ENCODE peak calls at places on chromosomes 3 and 15, in five cellular contexts. S is A549, E is right atrium auricular region, O is IMR-90, F is left ventricle myocardium inferior. G is an unnamed sample.

GRCh38 chr15:93500155-93500554 is 411.1 kb upstream of the RGMA start:
- DNase-seq in F (no peak), O (no peak), E (no peak), S (no peak), G (no peak)

GRCh38 chr15:38714309-38715072 is 149.9 kb upstream of the RASGRP1 start:
- DNase-seq in O (peak; percentile 96), F (no peak), E (no peak), S (no peak), G (no peak)

GRCh38 chr15:96242761-96243160 is 87.7 kb upstream of the NR2F2 start:
- DNase-seq in O (no peak), S (no peak), E (no peak), F (no peak), G (no peak)

GRCh38 chr15:40274350-40275274 is 8.3 kb downstream of the ANKRD63 start:
- DNase-seq in S (peak; percentile 78), E (peak; percentile 83), F (peak; percentile 71), O (peak; percentile 78), G (no peak)

GRCh38 chr3:179768080-179768479 is 115.2 kb downstream of the USP13 start:
- DNase-seq in F (no peak), O (peak; percentile 70), E (no peak), S (peak; percentile 22), G (peak; percentile 35)

GRCh38 chr15:73965730-73966103 is 26.4 kb downstream of the STOML1 start:
- DNase-seq in F (no peak), S (no peak), O (peak; percentile 70), E (no peak), G (no peak)

GRCh38 chr3:194671511-194671899 is 486 bp downstream of the LSG1 start:
- DNase-seq in F (no peak), E (no peak), O (peak; percentile 52), S (peak; percentile 42), G (no peak)

GRCh38 chr3:124582196-124582595 is 148.1 kb upstream of the UMPS start:
- DNase-seq in S (no peak), O (no peak), F (no peak), E (no peak), G (no peak)

GRCh38 chr15:71682051-71682450 is 128.3 kb upstream of the NR2E3 start:
- DNase-seq in E (no peak), O (no peak), F (no peak), S (no peak), G (no peak)

GRCh38 chr3:185317674-185318073 is 45.3 kb upstream of the MAP3K13 start:
- DNase-seq in O (no peak), E (no peak), S (peak; percentile 46), F (no peak), G (no peak)

GRCh38 chr3:78645628-78646310 is 1122.0 kb downstream of the ROBO1 start:
- DNase-seq in F (no peak), E (no peak), O (peak; percentile 81), S (peak; percentile 79), G (peak; percentile 71)

GRCh38 chr15:71316911-71317310 is 201.6 kb downstream of the THSD4 start:
- DNase-seq in E (no peak), S (no peak), F (no peak), O (peak; percentile 73), G (no peak)

GRCh38 chr15:56532766-56533455 is 68.0 kb upstream of the MNS1 start:
- DNase-seq in E (no peak), S (no peak), O (no peak), F (no peak), G (no peak)

GRCh38 chr3:52204337-52205073 is 6.5 kb downstream of the ALAS1 start:
- DNase-seq in S (no peak), O (peak; percentile 18), F (no peak), E (no peak), G (no peak)

DNA sequence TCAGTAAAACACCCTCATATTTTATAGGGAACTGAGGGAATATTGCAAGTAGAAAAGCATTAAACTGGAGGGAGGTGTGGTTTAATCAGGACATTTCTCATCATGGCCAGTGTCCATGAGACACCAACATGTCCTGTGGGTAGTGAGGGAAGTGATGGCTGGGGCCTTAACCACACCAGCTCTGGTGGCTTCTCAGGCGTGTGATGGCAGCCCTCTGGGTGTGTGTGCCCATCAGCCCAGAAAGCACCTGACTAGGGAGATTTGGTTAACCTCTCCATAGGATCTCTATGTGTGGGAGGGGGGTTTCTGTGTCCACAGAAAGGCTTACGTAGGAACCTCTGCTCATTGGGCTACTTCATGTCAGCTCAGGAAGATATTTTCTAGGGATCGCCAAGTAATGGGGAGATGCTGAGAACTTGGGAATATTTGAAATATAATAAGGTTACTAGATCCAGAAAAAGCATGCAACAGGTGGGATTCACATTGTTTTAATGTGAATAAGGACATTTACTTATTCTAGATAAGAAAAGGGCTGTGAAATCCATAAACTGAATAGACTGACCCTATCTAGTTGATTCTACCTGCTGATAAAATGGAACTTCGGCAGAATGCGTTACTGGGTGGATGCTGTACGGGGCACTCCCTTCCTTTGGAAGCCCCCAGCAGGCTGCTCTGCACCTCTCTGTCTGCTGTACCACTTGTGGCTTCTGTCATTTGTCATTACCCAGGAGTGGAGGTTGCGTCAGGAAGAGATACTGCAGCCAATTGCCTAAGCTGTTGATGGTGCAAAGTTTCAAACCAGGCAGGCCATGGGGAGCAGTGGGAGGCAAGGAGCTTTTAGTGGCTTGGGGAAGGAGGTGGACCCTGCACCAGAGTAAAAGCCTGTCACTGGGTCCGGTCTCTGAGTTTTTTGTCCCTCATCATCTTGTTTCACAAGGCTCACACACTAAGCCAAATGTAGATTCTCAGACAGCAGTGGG is 21.5 kb downstream of the PDHB start:
- DNase-seq in E (no peak), O (no peak), S (no peak), F (no peak), G (no peak)
- H3K4me1 ChIP-seq in E (peaks cover 13% of the 10 kb centered on the region), O (peaks cover 4% of the 10 kb centered on the region), S (no peaks in the 10 kb centered on the region), F (peaks cover 16% of the 10 kb centered on the region), G (no peaks in the 10 kb centered on the region)

GRCh38 chr15:101244039-101244781 is 7.6 kb downstream of the CHSY1 start:
- DNase-seq in E (no peak), F (no peak), S (no peak), O (peak; percentile 60), G (no peak)

GRCh38 chr15:101244889-101245668 is 6.8 kb downstream of the CHSY1 start:
- DNase-seq in S (no peak), E (no peak), F (no peak), O (no peak), G (no peak)

GRCh38 chr15:101248274-101248673 is 3.6 kb downstream of the CHSY1 start:
- DNase-seq in E (no peak), S (no peak), O (no peak), F (no peak), G (no peak)

GRCh38 chr15:101246824-101247745 is 4.8 kb downstream of the CHSY1 start:
- DNase-seq in S (no peak), O (no peak), F (no peak), E (no peak), G (no peak)

GRCh38 chr15:101246391-101246790 is 5.5 kb downstream of the CHSY1 start:
- DNase-seq in O (no peak), S (no peak), F (no peak), E (no peak), G (no peak)
- H3K4me1 ChIP-seq in O (peaks cover 34% of the 10 kb centered on the region), S (peaks cover 12% of the 10 kb centered on the region), F (peaks cover 96% of the 10 kb centered on the region), E (peaks cover 90% of the 10 kb centered on the region), G (peaks cover 12% of the 10 kb centered on the region)

GRCh38 chr15:70083946-70084345 is 13.8 kb downstream of the TLE3 start:
- DNase-seq in O (no peak), F (no peak), S (no peak), E (no peak), G (no peak)
- H3K4me1 ChIP-seq in O (peaks cover 6% of the 10 kb centered on the region), F (peaks cover 32% of the 10 kb centered on the region), S (no peaks in the 10 kb centered on the region), E (peaks cover 45% of the 10 kb centered on the region), G (peaks cover 18% of the 10 kb centered on the region)

DNA sequence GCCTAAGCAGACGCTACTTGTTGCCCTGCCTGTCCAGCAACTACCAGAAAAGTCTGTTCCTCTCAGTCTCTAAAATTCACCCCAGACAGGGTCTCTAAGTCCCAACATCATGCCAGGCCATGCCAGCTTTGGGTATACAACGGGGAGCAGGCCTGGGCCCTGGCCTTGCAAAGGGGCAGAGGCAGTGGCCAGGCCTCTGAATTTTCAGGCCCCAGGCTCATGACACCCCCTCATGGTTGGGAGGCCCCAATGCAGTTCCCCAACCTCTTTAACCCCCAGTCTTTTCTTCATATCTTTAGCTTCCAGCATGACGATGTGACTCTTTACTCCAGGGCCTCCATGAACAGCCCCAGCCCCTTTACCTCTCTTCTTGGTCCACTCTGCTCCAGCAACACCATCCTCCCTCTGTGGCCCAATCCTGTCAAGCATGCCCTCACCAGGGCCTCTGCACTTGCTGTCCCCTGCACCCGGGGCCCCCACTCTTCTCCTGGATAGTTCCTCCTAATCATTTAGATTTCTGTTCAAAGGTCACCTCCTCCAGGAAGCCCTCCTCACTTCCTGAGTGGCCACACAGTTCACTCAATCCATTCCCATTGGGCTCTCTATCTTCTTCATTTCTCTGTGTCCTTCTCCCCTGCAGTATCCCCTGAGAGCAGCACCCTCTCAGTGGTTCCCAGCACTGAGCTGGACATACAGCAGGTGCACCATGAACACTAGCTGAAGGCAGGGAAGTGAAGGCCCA is 4.8 kb downstream of the IQSEC1 start:
- DNase-seq in S (no peak), O (no peak), F (no peak), E (no peak), G (no peak)
- H3K4me1 ChIP-seq in S (no peaks in the 10 kb centered on the region), O (no peaks in the 10 kb centered on the region), F (peaks cover 17% of the 10 kb centered on the region), E (peaks cover 18% of the 10 kb centered on the region), G (peaks cover 6% of the 10 kb centered on the region)

GRCh38 chr3:168812234-168812633 is 716.5 kb upstream of the GOLIM4 start:
- DNase-seq in E (no peak), O (no peak), F (no peak), S (no peak), G (peak; percentile 50)
- H3K4me1 ChIP-seq in E (no peaks in the 10 kb centered on the region), O (peaks cover 3% of the 10 kb centered on the region), F (no peaks in the 10 kb centered on the region), S (no peaks in the 10 kb centered on the region), G (peaks cover 2% of the 10 kb centered on the region)

DNA sequence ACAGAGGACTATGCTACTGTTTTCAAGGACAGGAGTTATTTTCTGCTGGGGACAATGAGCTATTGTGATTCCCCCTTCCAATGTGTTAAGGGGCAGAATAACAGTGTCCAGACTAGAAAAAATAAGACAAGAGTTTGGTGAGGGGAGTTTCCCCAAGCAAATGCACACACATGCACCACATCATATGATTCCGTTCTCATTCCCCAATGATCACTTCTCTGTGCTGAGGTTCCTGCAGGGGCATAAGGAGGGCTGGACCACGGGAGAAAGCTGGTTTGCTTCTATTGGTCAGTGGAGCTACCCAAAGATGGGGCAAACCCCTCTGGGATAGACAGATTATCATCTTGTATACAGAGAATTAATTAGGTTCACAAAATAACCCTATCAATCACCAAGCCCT is 80.6 kb downstream of the RBPMS2 start:
- DNase-seq in F (no peak), O (no peak), E (no peak), S (no peak), G (no peak)
- H3K4me1 ChIP-seq in F (peaks cover 100% of the 10 kb centered on the region), O (peaks cover 20% of the 10 kb centered on the region), E (peaks cover 100% of the 10 kb centered on the region), S (peaks cover 41% of the 10 kb centered on the region), G (peaks cover 8% of the 10 kb centered on the region)

GRCh38 chr3:50661321-50661837 is 13.3 kb upstream of the DOCK3 start:
- DNase-seq in S (no peak), F (no peak), E (no peak), O (no peak), G (no peak)
- H3K4me1 ChIP-seq in S (peaks cover 7% of the 10 kb centered on the region), F (no peaks in the 10 kb centered on the region), E (peaks cover 7% of the 10 kb centered on the region), O (no peaks in the 10 kb centered on the region), G (no peaks in the 10 kb centered on the region)

GRCh38 chr15:75656813-75657212 is 9.1 kb downstream of the SNX33 start:
- DNase-seq in S (no peak), E (no peak), F (no peak), O (no peak), G (no peak)
- H3K4me1 ChIP-seq in S (peaks cover 26% of the 10 kb centered on the region), E (peaks cover 68% of the 10 kb centered on the region), F (peaks cover 81% of the 10 kb centered on the region), O (peaks cover 32% of the 10 kb centered on the region), G (no peaks in the 10 kb centered on the region)

G was measured in iPS DF 6.9.